ENCODE peak calls at places on chromosomes 7 and 10, in nine cellular contexts. S, J, X, F, L, K, Q, Z and V are unnamed samples.

GRCh38 chr7:99362801-99363200 is 11.7 kb upstream of the ARPC1B start:
- DNase-seq in S (no peak), J (no peak), X (no peak), F (no peak), L (no peak), K (no peak), Q (no peak), Z (peak), V (no peak)

GRCh38 chr7:45347804-45348203 is 190.2 kb downstream of the RAMP3 start:
- DNase-seq in S (no peak), J (no peak), X (no peak), F (no peak), L (no peak), K (no peak), Q (no peak), Z (peak), V (no peak)

GRCh38 chr10:132422169-132422691 is 25.2 kb downstream of the PWWP2B start:
- DNase-seq in S (peak), J (no peak), X (no peak), F (no peak), L (no peak), K (no peak), Q (no peak), Z (no peak), V (no peak)

GRCh38 chr10:90779573-90779972 is 78.3 kb downstream of the HTR7 start:
- DNase-seq in S (no peak), J (no peak), X (no peak), F (no peak), L (peak), K (no peak), Q (no peak), Z (peak), V (no peak)

GRCh38 chr10:99631496-99631895 is 11.3 kb upstream of the SLC25A28 start:
- DNase-seq in S (no peak), J (no peak), X (no peak), F (no peak), L (no peak), K (no peak), Q (no peak), Z (peak), V (no peak)

GRCh38 chr7:159191236-159191635 is 46.6 kb upstream of the VIPR2 start:
- DNase-seq in S (no peak), J (no peak), X (no peak), F (no peak), L (no peak), K (no peak), Q (no peak), Z (no peak), V (no peak)

GRCh38 chr7:1647961-1648631 is 22.0 kb upstream of the ELFN1 start:
- DNase-seq in S (peak), J (no peak), X (no peak), F (no peak), L (no peak), K (peak), Q (no peak), Z (no peak), V (no peak)

GRCh38 chr7:117014673-117015133 is 61.4 kb downstream of the ST7 start:
- DNase-seq in S (peak), J (no peak), X (peak), F (peak), L (peak), K (peak), Q (peak), Z (peak), V (peak)

GRCh38 chr7:7970620-7971307 is 2.2 kb downstream of the GLCCI1 start:
- DNase-seq in S (no peak), J (no peak), X (no peak), F (no peak), L (peak), K (no peak), Q (no peak), Z (peak), V (no peak)

DNA sequence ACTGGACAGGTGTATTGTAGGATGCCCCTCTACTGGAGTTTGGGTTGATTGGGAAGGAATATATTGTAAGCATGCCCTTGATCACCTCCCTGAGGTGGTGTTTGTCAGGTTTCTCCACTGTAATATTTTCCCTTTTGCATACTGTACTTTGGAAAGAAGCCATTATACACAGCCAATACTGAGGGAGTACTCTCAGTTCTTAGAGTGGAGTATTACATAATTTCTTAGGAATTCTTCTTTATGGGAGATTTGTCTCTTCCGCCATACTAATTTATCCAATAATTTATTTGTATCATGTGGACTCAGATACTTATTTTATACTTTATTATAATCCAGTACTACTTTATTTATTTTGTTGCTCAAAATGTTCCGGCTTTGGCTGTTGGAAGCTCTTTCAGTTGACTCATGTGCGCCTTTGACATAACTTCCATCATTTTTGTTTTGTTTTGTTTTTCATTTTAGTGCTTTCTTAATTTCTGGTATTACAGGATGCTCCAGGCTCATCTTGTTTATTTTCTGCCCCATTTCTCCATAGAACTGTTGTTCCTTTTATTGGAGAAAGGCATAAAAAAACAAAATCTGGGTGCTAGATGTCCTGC is 29.7 kb downstream of the MKLN1 start:
- DNase-seq in S (no peak), J (no peak), X (no peak), F (no peak), L (peak), K (no peak), Q (no peak), Z (no peak), V (no peak)
- TF ChIP-seq POLR2A in S (no peak), J (no peak), X (no peak), F (no peak), L (no peak), K (no peak), Q (no peak), Z (no peak), V (no peak)

GRCh38 chr7:44080686-44081265 is 1.6 kb downstream of the POLM start:
- DNase-seq in S (no peak), J (no peak), X (no peak), F (no peak), L (no peak), K (no peak), Q (no peak), Z (no peak), V (no peak)
- H3K4me3 ChIP-seq in S (no peak), J (peak), X (peak), F (no peak), L (no peak), K (no peak), Q (no peak), Z (no peak), V (no peak)

DNA sequence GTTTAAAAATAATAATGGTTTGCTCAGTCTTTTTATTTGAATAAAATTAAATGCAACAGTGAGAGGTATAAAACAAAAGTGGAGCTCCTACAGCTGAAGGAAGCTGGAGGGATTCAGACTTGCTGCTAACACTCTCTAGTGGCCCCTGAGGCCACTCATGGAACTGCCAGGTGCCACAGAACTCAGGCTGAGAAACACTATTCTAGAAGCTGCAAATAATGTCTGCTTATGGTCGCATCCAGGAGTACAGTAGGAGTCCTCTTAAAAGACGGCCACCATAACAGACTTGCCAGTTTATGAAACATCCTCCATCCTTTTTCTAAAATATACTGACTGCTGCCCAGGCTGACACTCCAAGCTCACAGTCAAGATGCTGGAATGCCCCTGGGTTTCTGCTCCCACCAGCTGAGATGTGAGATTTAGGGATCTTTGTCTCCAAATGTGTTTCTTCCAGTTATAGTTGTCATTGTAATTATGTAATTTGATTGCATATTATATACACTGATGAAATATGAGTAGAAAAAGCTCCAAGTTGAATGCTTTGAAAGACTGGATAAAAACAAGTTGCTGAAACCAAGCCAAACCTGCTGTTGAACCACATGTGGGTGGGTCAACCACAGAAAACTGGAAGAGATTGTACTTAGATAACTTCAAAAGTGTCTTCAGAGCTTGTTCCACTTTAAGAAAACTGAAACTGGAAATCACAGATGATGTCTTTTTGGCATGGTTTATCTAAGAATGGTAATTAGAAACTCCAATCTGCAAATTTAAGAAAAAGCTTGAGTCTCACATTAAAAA is 213.7 kb upstream of the AOAH start:
- DNase-seq in S (no peak), J (no peak), X (no peak), F (no peak), L (no peak), K (no peak), Q (no peak), Z (no peak), V (no peak)
- TF ChIP-seq CTCF in S (no peak), J (no peak), X (no peak), F (no peak), L (no peak), K (no peak), Q (no peak), Z (no peak), V (no peak)

GRCh38 chr7:2873686-2874551 is 29.8 kb upstream of the GNA12 start:
- DNase-seq in S (no peak), J (no peak), X (no peak), F (no peak), L (peak), K (no peak), Q (no peak), Z (peak), V (no peak)
- TF ChIP-seq POLR2A in S (no peak), J (peak), X (no peak), F (no peak), L (peak), K (no peak), Q (no peak), Z (peak), V (no peak)

DNA sequence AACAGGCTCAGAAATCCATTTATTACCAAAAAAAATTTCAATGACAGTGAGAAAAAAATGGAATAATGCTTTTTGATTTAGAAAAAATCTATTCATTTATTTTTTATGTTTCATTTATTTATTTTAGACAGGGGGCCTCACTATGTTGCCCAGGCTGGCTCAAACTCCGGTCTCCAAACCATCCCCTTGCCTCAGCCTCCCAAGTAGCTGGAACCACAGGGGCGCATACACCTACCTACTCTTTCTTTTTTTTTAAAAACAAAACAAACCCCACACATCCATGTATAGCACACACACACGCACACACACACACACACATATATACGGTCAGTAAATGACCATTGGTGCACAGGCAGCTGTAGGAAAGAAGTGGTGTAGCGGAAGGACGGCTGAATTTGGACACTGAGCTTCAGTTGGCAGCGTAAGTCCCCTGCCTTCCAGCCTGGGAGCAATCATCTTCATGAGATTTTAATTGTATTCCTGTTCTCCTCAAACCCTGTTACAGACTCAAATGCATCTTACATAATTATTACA is 28.8 kb downstream of the ARL4A start:
- DNase-seq in S (no peak), J (no peak), X (no peak), F (no peak), L (no peak), K (no peak), Q (no peak), Z (no peak), V (no peak)
- H3K4me3 ChIP-seq in S (no peak), J (no peak), X (no peak), F (no peak), L (no peak), K (no peak), Q (no peak), Z (no peak), V (no peak)

GRCh38 chr7:151126500-151127137 is 40.3 kb downstream of the AGAP3 start:
- DNase-seq in S (no peak), J (no peak), X (no peak), F (no peak), L (no peak), K (no peak), Q (no peak), Z (no peak), V (no peak)

GRCh38 chr7:151124899-151125399 is 38.7 kb downstream of the AGAP3 start:
- DNase-seq in S (no peak), J (no peak), X (no peak), F (no peak), L (no peak), K (no peak), Q (no peak), Z (no peak), V (no peak)

GRCh38 chr7:151124205-151124880 is 38.1 kb downstream of the AGAP3 start:
- DNase-seq in S (no peak), J (no peak), X (no peak), F (no peak), L (no peak), K (no peak), Q (no peak), Z (no peak), V (no peak)

GRCh38 chr7:151125835-151126481 is 39.7 kb downstream of the AGAP3 start:
- DNase-seq in S (no peak), J (no peak), X (no peak), F (no peak), L (no peak), K (no peak), Q (no peak), Z (no peak), V (no peak)

GRCh38 chr7:151125459-151125834 is 39.2 kb downstream of the AGAP3 start:
- DNase-seq in S (no peak), J (no peak), X (no peak), F (no peak), L (no peak), K (no peak), Q (no peak), Z (no peak), V (no peak)
- TF ChIP-seq CTCF in S (no peak), J (no peak), X (no peak), F (no peak), L (no peak), K (no peak), Q (no peak), Z (no peak), V (no peak)

GRCh38 chr7:140247564-140247963 is 70.8 kb upstream of the KDM7A start:
- DNase-seq in S (no peak), J (no peak), X (no peak), F (no peak), L (no peak), K (no peak), Q (no peak), Z (no peak), V (no peak)
- TF ChIP-seq POLR2A in S (no peak), J (no peak), X (no peak), F (no peak), L (no peak), K (no peak), Q (no peak), Z (no peak), V (no peak)